ENCODE peak calls at places on chromosomes 7 and 10, in nine cellular contexts. One of them, this sample, is unnamed.

GRCh38 chr10:124530215-124530665 is 68.6 kb downstream of the LHPP start:
- DNase-seq in iPS DF 6.9: peak; percentile 60
- DNase-seq in adipocyte: peak; percentile 94
- DNase-seq in effector memory CD4-positive, alpha-beta T cell: peak; percentile 69
- DNase-seq in ascending aorta: peak; percentile 91
- DNase-seq in NT2/D1: peak; percentile 42
- DNase-seq in cardiac muscle cell: peak; percentile 84
- DNase-seq in Caco-2: peak; percentile 88
- DNase-seq in neuronal stem cell: peak; percentile 70
- DNase-seq in this sample: peak; percentile 76

GRCh38 chr7:50227623-50228618 is 76.6 kb upstream of the IKZF1 start:
- DNase-seq in iPS DF 6.9: no peak
- DNase-seq in adipocyte: no peak
- DNase-seq in effector memory CD4-positive, alpha-beta T cell: no peak
- DNase-seq in ascending aorta: no peak
- DNase-seq in NT2/D1: no peak
- DNase-seq in cardiac muscle cell: no peak
- DNase-seq in Caco-2: no peak
- DNase-seq in neuronal stem cell: no peak
- DNase-seq in this sample: no peak

GRCh38 chr10:44863344-44864041 is 47.6 kb upstream of the TMEM72 start:
- DNase-seq in iPS DF 6.9: no peak
- DNase-seq in adipocyte: no peak
- DNase-seq in effector memory CD4-positive, alpha-beta T cell: no peak
- DNase-seq in ascending aorta: peak; percentile 44
- DNase-seq in NT2/D1: no peak
- DNase-seq in cardiac muscle cell: no peak
- DNase-seq in Caco-2: peak; percentile 66
- DNase-seq in neuronal stem cell: no peak
- DNase-seq in this sample: no peak

GRCh38 chr10:64814201-64814600 is 1293.0 kb downstream of the REEP3 start:
- DNase-seq in iPS DF 6.9: no peak
- DNase-seq in adipocyte: no peak
- DNase-seq in effector memory CD4-positive, alpha-beta T cell: no peak
- DNase-seq in ascending aorta: no peak
- DNase-seq in NT2/D1: no peak
- DNase-seq in cardiac muscle cell: no peak
- DNase-seq in Caco-2: no peak
- DNase-seq in neuronal stem cell: no peak
- DNase-seq in this sample: no peak

GRCh38 chr10:52215745-52216361 is 98.2 kb upstream of the DKK1 start:
- DNase-seq in iPS DF 6.9: no peak
- DNase-seq in adipocyte: peak; percentile 88
- DNase-seq in effector memory CD4-positive, alpha-beta T cell: no peak
- DNase-seq in ascending aorta: no peak
- DNase-seq in NT2/D1: peak; percentile 54
- DNase-seq in cardiac muscle cell: peak; percentile 81
- DNase-seq in Caco-2: peak; percentile 76
- DNase-seq in neuronal stem cell: peak; percentile 62
- DNase-seq in this sample: peak; percentile 6

GRCh38 chr7:45610660-45611299 is 36.6 kb downstream of the ADCY1 start:
- DNase-seq in iPS DF 6.9: no peak
- DNase-seq in adipocyte: no peak
- DNase-seq in effector memory CD4-positive, alpha-beta T cell: no peak
- DNase-seq in ascending aorta: no peak
- DNase-seq in NT2/D1: no peak
- DNase-seq in cardiac muscle cell: no peak
- DNase-seq in Caco-2: no peak
- DNase-seq in neuronal stem cell: no peak
- DNase-seq in this sample: no peak

GRCh38 chr7:104231054-104232046 is 23.5 kb upstream of the ORC5 start:
- DNase-seq in iPS DF 6.9: peak; percentile 31
- DNase-seq in adipocyte: peak; percentile 87
- DNase-seq in effector memory CD4-positive, alpha-beta T cell: no peak
- DNase-seq in ascending aorta: peak; percentile 67
- DNase-seq in NT2/D1: peak; percentile 43
- DNase-seq in cardiac muscle cell: peak; percentile 70
- DNase-seq in Caco-2: peak; percentile 61
- DNase-seq in neuronal stem cell: peak; percentile 59
- DNase-seq in this sample: peak; percentile 47

GRCh38 chr10:103416436-103417147 is 20.2 kb downstream of the PDCD11 start:
- DNase-seq in iPS DF 6.9: no peak
- DNase-seq in adipocyte: peak; percentile 81
- DNase-seq in effector memory CD4-positive, alpha-beta T cell: peak; percentile 31
- DNase-seq in ascending aorta: peak; percentile 76
- DNase-seq in NT2/D1: peak; percentile 16
- DNase-seq in cardiac muscle cell: peak; percentile 82
- DNase-seq in Caco-2: peak; percentile 59
- DNase-seq in neuronal stem cell: peak; percentile 24
- DNase-seq in this sample: peak; percentile 31

GRCh38 chr7:157183832-157184231 is 45.1 kb downstream of the UBE3C start:
- DNase-seq in iPS DF 6.9: no peak
- DNase-seq in adipocyte: no peak
- DNase-seq in effector memory CD4-positive, alpha-beta T cell: no peak
- DNase-seq in ascending aorta: no peak
- DNase-seq in NT2/D1: no peak
- DNase-seq in cardiac muscle cell: no peak
- DNase-seq in Caco-2: no peak
- DNase-seq in neuronal stem cell: no peak
- DNase-seq in this sample: no peak

GRCh38 chr7:157192861-157193260 is 54.1 kb downstream of the UBE3C start:
- DNase-seq in iPS DF 6.9: no peak
- DNase-seq in adipocyte: no peak
- DNase-seq in effector memory CD4-positive, alpha-beta T cell: no peak
- DNase-seq in ascending aorta: no peak
- DNase-seq in NT2/D1: no peak
- DNase-seq in cardiac muscle cell: no peak
- DNase-seq in Caco-2: no peak
- DNase-seq in neuronal stem cell: no peak
- DNase-seq in this sample: no peak

GRCh38 chr7:157189405-157189804 is 50.7 kb downstream of the UBE3C start:
- DNase-seq in iPS DF 6.9: peak; percentile 16
- DNase-seq in adipocyte: no peak
- DNase-seq in effector memory CD4-positive, alpha-beta T cell: no peak
- DNase-seq in ascending aorta: no peak
- DNase-seq in NT2/D1: peak; percentile 30
- DNase-seq in cardiac muscle cell: no peak
- DNase-seq in Caco-2: no peak
- DNase-seq in neuronal stem cell: no peak
- DNase-seq in this sample: no peak

GRCh38 chr7:157193274-157193673 is 54.5 kb downstream of the UBE3C start:
- DNase-seq in iPS DF 6.9: no peak
- DNase-seq in adipocyte: no peak
- DNase-seq in effector memory CD4-positive, alpha-beta T cell: no peak
- DNase-seq in ascending aorta: no peak
- DNase-seq in NT2/D1: no peak
- DNase-seq in cardiac muscle cell: no peak
- DNase-seq in Caco-2: peak; percentile 10
- DNase-seq in neuronal stem cell: no peak
- DNase-seq in this sample: no peak

DNA sequence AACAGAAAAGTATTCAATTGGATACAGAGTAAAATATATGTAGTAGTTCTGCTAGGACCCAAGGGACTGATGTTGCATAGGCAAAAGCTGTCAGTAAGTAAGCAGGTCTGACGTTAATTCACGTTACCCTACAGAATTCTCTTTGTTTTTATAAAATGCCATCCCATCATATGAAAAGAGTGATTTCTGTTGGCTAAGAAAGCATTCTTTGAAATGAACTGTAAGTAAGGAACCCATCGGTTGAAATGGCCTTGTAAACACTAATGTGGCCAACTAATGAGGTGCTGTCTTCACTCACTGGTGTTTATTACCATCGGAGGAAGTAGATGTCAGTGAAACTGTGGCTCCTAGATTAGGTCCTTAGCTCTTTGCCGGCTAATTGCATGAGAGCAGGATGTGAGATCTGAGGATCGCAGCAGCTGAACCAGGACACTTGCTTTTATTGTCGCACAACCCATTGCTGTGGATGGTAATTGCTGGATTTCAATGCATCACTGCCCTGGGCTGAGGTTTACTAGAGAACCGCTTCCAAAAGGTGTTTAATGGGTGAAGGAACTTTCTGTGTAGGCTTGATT is 49.5 kb downstream of the UBE3C start:
- DNase-seq in iPS DF 6.9: no peak
- DNase-seq in adipocyte: no peak
- DNase-seq in effector memory CD4-positive, alpha-beta T cell: no peak
- DNase-seq in ascending aorta: no peak
- DNase-seq in NT2/D1: no peak
- DNase-seq in cardiac muscle cell: no peak
- DNase-seq in Caco-2: no peak
- DNase-seq in neuronal stem cell: no peak
- DNase-seq in this sample: no peak
- H3K36me3 ChIP-seq in iPS DF 6.9: peaks cover 22% of the 10 kb centered on the region
- H3K36me3 ChIP-seq in adipocyte: peaks cover 93% of the 10 kb centered on the region
- H3K36me3 ChIP-seq in effector memory CD4-positive, alpha-beta T cell: peaks cover 67% of the 10 kb centered on the region
- H3K36me3 ChIP-seq in ascending aorta: peaks cover 41% of the 10 kb centered on the region
- H3K36me3 ChIP-seq in NT2/D1: peaks cover 79% of the 10 kb centered on the region
- H3K36me3 ChIP-seq in cardiac muscle cell: peaks cover 55% of the 10 kb centered on the region
- H3K36me3 ChIP-seq in Caco-2: peaks cover 7% of the 10 kb centered on the region
- H3K36me3 ChIP-seq in neuronal stem cell: peaks cover 99% of the 10 kb centered on the region
- H3K36me3 ChIP-seq in this sample: peaks cover 47% of the 10 kb centered on the region

GRCh38 chr7:129864042-129864441 is 88.7 kb downstream of the UBE2H start:
- DNase-seq in iPS DF 6.9: no peak
- DNase-seq in adipocyte: peak; percentile 59
- DNase-seq in effector memory CD4-positive, alpha-beta T cell: no peak
- DNase-seq in ascending aorta: peak; percentile 89
- DNase-seq in NT2/D1: no peak
- DNase-seq in cardiac muscle cell: peak; percentile 82
- DNase-seq in Caco-2: no peak
- DNase-seq in neuronal stem cell: no peak
- DNase-seq in this sample: no peak

GRCh38 chr7:129859188-129859587 is 93.6 kb downstream of the UBE2H start:
- DNase-seq in iPS DF 6.9: no peak
- DNase-seq in adipocyte: peak; percentile 51
- DNase-seq in effector memory CD4-positive, alpha-beta T cell: no peak
- DNase-seq in ascending aorta: no peak
- DNase-seq in NT2/D1: no peak
- DNase-seq in cardiac muscle cell: peak; percentile 77
- DNase-seq in Caco-2: no peak
- DNase-seq in neuronal stem cell: no peak
- DNase-seq in this sample: no peak

GRCh38 chr7:129865932-129866214 is 86.9 kb downstream of the UBE2H start:
- DNase-seq in iPS DF 6.9: no peak
- DNase-seq in adipocyte: no peak
- DNase-seq in effector memory CD4-positive, alpha-beta T cell: no peak
- DNase-seq in ascending aorta: no peak
- DNase-seq in NT2/D1: no peak
- DNase-seq in cardiac muscle cell: no peak
- DNase-seq in Caco-2: no peak
- DNase-seq in neuronal stem cell: no peak
- DNase-seq in this sample: no peak

GRCh38 chr7:129865093-129865931 is 87.4 kb downstream of the UBE2H start:
- DNase-seq in iPS DF 6.9: no peak
- DNase-seq in adipocyte: peak; percentile 72
- DNase-seq in effector memory CD4-positive, alpha-beta T cell: no peak
- DNase-seq in ascending aorta: no peak
- DNase-seq in NT2/D1: no peak
- DNase-seq in cardiac muscle cell: peak; percentile 26
- DNase-seq in Caco-2: no peak
- DNase-seq in neuronal stem cell: no peak
- DNase-seq in this sample: no peak

GRCh38 chr7:129862672-129863071 is 90.1 kb downstream of the UBE2H start:
- DNase-seq in iPS DF 6.9: no peak
- DNase-seq in adipocyte: no peak
- DNase-seq in effector memory CD4-positive, alpha-beta T cell: no peak
- DNase-seq in ascending aorta: peak; percentile 88
- DNase-seq in NT2/D1: no peak
- DNase-seq in cardiac muscle cell: no peak
- DNase-seq in Caco-2: no peak
- DNase-seq in neuronal stem cell: no peak
- DNase-seq in this sample: no peak
- H3K4me1 ChIP-seq in iPS DF 6.9: peaks cover 2% of the 10 kb centered on the region
- H3K4me1 ChIP-seq in adipocyte: peaks cover 71% of the 10 kb centered on the region
- H3K4me1 ChIP-seq in effector memory CD4-positive, alpha-beta T cell: no peaks in the 10 kb centered on the region
- H3K4me1 ChIP-seq in ascending aorta: peaks cover 13% of the 10 kb centered on the region
- H3K4me1 ChIP-seq in NT2/D1: no peaks in the 10 kb centered on the region
- H3K4me1 ChIP-seq in cardiac muscle cell: peaks cover 63% of the 10 kb centered on the region
- H3K4me1 ChIP-seq in Caco-2: no peaks in the 10 kb centered on the region
- H3K4me1 ChIP-seq in neuronal stem cell: peaks cover 13% of the 10 kb centered on the region
- H3K4me1 ChIP-seq in this sample: peaks cover 26% of the 10 kb centered on the region

DNA sequence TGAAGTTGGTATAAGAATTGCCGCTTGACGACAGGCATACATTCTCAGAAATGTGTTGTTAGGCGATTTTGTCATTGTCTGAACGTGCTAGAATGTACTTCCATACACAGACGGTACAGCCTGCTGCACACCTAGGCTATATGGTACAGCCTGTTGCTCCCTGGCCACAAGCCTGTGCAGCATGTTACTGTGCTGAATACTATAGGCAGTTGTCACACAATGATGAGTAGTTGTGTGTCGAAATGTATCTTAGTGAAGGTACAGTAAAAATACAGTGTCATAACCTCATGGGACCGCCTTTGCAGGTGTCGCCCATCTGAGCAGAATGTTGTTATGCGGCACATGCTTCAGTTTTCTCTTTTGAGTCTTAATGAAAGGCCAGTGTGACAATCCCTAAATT is 66.5 kb downstream of the SHH start:
- DNase-seq in iPS DF 6.9: no peak
- DNase-seq in adipocyte: no peak
- DNase-seq in effector memory CD4-positive, alpha-beta T cell: no peak
- DNase-seq in ascending aorta: no peak
- DNase-seq in NT2/D1: no peak
- DNase-seq in cardiac muscle cell: no peak
- DNase-seq in Caco-2: no peak
- DNase-seq in neuronal stem cell: no peak
- DNase-seq in this sample: no peak
- H3K36me3 ChIP-seq in iPS DF 6.9: peaks cover 3% of the 10 kb centered on the region
- H3K36me3 ChIP-seq in adipocyte: peaks cover 58% of the 10 kb centered on the region
- H3K36me3 ChIP-seq in effector memory CD4-positive, alpha-beta T cell: peaks cover 41% of the 10 kb centered on the region
- H3K36me3 ChIP-seq in ascending aorta: peaks cover 31% of the 10 kb centered on the region
- H3K36me3 ChIP-seq in NT2/D1: peaks cover 62% of the 10 kb centered on the region
- H3K36me3 ChIP-seq in cardiac muscle cell: peaks cover 50% of the 10 kb centered on the region
- H3K36me3 ChIP-seq in Caco-2: peaks cover 6% of the 10 kb centered on the region
- H3K36me3 ChIP-seq in neuronal stem cell: peaks cover 93% of the 10 kb centered on the region
- H3K36me3 ChIP-seq in this sample: peaks cover 30% of the 10 kb centered on the region

GRCh38 chr10:112957589-112958202 is 7.6 kb downstream of the TCF7L2 start:
- DNase-seq in iPS DF 6.9: no peak
- DNase-seq in adipocyte: peak; percentile 20
- DNase-seq in effector memory CD4-positive, alpha-beta T cell: no peak
- DNase-seq in ascending aorta: no peak
- DNase-seq in NT2/D1: no peak
- DNase-seq in cardiac muscle cell: no peak
- DNase-seq in Caco-2: no peak
- DNase-seq in neuronal stem cell: no peak
- DNase-seq in this sample: no peak

GRCh38 chr10:112960151-112960681 is 10.2 kb downstream of the TCF7L2 start:
- DNase-seq in iPS DF 6.9: no peak
- DNase-seq in adipocyte: peak; percentile 40
- DNase-seq in effector memory CD4-positive, alpha-beta T cell: no peak
- DNase-seq in ascending aorta: no peak
- DNase-seq in NT2/D1: no peak
- DNase-seq in cardiac muscle cell: peak; percentile 39
- DNase-seq in Caco-2: no peak
- DNase-seq in neuronal stem cell: no peak
- DNase-seq in this sample: no peak

GRCh38 chr10:112959207-112959838 is 9.3 kb downstream of the TCF7L2 start:
- DNase-seq in iPS DF 6.9: no peak
- DNase-seq in adipocyte: peak; percentile 65
- DNase-seq in effector memory CD4-positive, alpha-beta T cell: no peak
- DNase-seq in ascending aorta: no peak
- DNase-seq in NT2/D1: no peak
- DNase-seq in cardiac muscle cell: peak; percentile 65
- DNase-seq in Caco-2: no peak
- DNase-seq in neuronal stem cell: no peak
- DNase-seq in this sample: no peak

GRCh38 chr10:112956631-112957350 is 6.7 kb downstream of the TCF7L2 start:
- DNase-seq in iPS DF 6.9: no peak
- DNase-seq in adipocyte: no peak
- DNase-seq in effector memory CD4-positive, alpha-beta T cell: no peak
- DNase-seq in ascending aorta: no peak
- DNase-seq in NT2/D1: no peak
- DNase-seq in cardiac muscle cell: no peak
- DNase-seq in Caco-2: no peak
- DNase-seq in neuronal stem cell: no peak
- DNase-seq in this sample: no peak

GRCh38 chr10:112958275-112958995 is 8.4 kb downstream of the TCF7L2 start:
- DNase-seq in iPS DF 6.9: no peak
- DNase-seq in adipocyte: peak; percentile 95
- DNase-seq in effector memory CD4-positive, alpha-beta T cell: no peak
- DNase-seq in ascending aorta: no peak
- DNase-seq in NT2/D1: no peak
- DNase-seq in cardiac muscle cell: peak; percentile 87
- DNase-seq in Caco-2: no peak
- DNase-seq in neuronal stem cell: no peak
- DNase-seq in this sample: no peak
- H3K4me1 ChIP-seq in iPS DF 6.9: peaks cover 6% of the 10 kb centered on the region
- H3K4me1 ChIP-seq in adipocyte: peaks cover 75% of the 10 kb centered on the region
- H3K4me1 ChIP-seq in effector memory CD4-positive, alpha-beta T cell: no peaks in the 10 kb centered on the region
- H3K4me1 ChIP-seq in ascending aorta: no peaks in the 10 kb centered on the region
- H3K4me1 ChIP-seq in NT2/D1: peaks cover 4% of the 10 kb centered on the region
- H3K4me1 ChIP-seq in cardiac muscle cell: peaks cover 78% of the 10 kb centered on the region
- H3K4me1 ChIP-seq in Caco-2: peaks cover 69% of the 10 kb centered on the region
- H3K4me1 ChIP-seq in neuronal stem cell: peaks cover 61% of the 10 kb centered on the region
- H3K4me1 ChIP-seq in this sample: peaks cover 5% of the 10 kb centered on the region